ENCODE peak calls at places on chromosomes 11 and 22, in seven cellular contexts. I is stimulated activated CD8-positive, alpha-beta memory T cell treated with anti-CD3 and anti-CD28 coated beads, Interleukin-2, amount 100 ng/mL, for 1 hour; P is activated T-helper 1 cell treated with anti-CD3 and anti-CD28 coated beads, Interleukin-12 subunit alpha, Interleukin-12 subunit beta, Interleukin-2, Interleukin-4 antibody, amounts not matched to agents 30 ng/mL and 10 ng/mL and 1 ng/mL, durations not matched to agents 14 hours and 24 hours and 36 hours; N is NCI-H1092; J is lung; M is nucleus accumbens; V is psoas muscle. H is an unnamed sample.

GRCh38 chr22:45948081-45948648 is 28.8 kb downstream of the WNT7B start:
- DNase-seq in J (no peak), N (peak), P (no peak), V (no peak), M (no peak), I (no peak), H (no peak)

GRCh38 chr22:31861226-31861840 is 83.0 kb upstream of the YWHAH start:
- DNase-seq in J (no peak), V (no peak), I (no peak), N (no peak), M (no peak), P (no peak), H (no peak)

GRCh38 chr11:75107187-75107586 is 10.5 kb upstream of the OR2AT4 start:
- DNase-seq in V (no peak), P (no peak), M (no peak), N (no peak), J (no peak), I (no peak), H (no peak)

GRCh38 chr11:69708731-69709401 is 5.0 kb upstream of the FGF19 start:
- DNase-seq in J (no peak), N (no peak), M (no peak), V (no peak), P (no peak), I (no peak), H (no peak)

GRCh38 chr11:86717817-86718501 is 45.5 kb upstream of the ME3 start:
- DNase-seq in V (no peak), I (no peak), J (no peak), P (no peak), N (no peak), M (no peak), H (no peak)

GRCh38 chr22:29030016-29030617 is 31.5 kb downstream of the C22orf31 start:
- DNase-seq in M (no peak), N (no peak), I (no peak), J (no peak), P (no peak), V (no peak), H (peak)

GRCh38 chr11:68014157-68014965 is 4.2 kb downstream of the ALDH3B1 start:
- DNase-seq in N (no peak), V (no peak), I (no peak), M (no peak), J (peak), P (no peak), H (peak)

GRCh38 chr11:57680552-57680874 is 12.6 kb downstream of the ZDHHC5 start:
- DNase-seq in V (no peak), P (no peak), M (no peak), J (no peak), N (no peak), I (no peak), H (peak)

GRCh38 chr11:95135155-95135554 is 45.5 kb downstream of the ENDOD1 start:
- DNase-seq in I (no peak), J (no peak), P (no peak), V (no peak), M (no peak), N (no peak), H (no peak)

GRCh38 chr11:35077709-35078695 is 61.0 kb upstream of the CD44 start:
- DNase-seq in I (peak), V (no peak), M (no peak), J (no peak), N (no peak), P (peak), H (no peak)

GRCh38 chr11:1739576-1739975 is 10.8 kb downstream of the IFITM10 start:
- DNase-seq in I (no peak), J (no peak), P (no peak), M (no peak), V (peak), N (no peak), H (no peak)

GRCh38 chr22:40009231-40009769 is 14.5 kb downstream of the FAM83F start:
- DNase-seq in I (no peak), P (no peak), V (no peak), M (no peak), J (no peak), N (peak), H (no peak)

GRCh38 chr11:209275-210121 is 2.0 kb downstream of the RIC8A start:
- DNase-seq in N (no peak), V (peak), P (no peak), I (no peak), J (no peak), M (no peak), H (peak)